ENCODE peak calls at places on chromosome 15, in nine cellular contexts. G, P, C, M, J, W, S, O and N are unnamed samples.

GRCh38 chr15:32851619-32852416 is 134.0 kb downstream of the GREM1 start:
- DNase-seq in G (no peak), P (peak), C (peak), M (no peak), J (no peak), W (no peak), S (no peak), O (no peak), N (no peak)

GRCh38 chr15:67433495-67434099 is 87.3 kb upstream of the C15orf61 start:
- DNase-seq in G (peak), P (no peak), C (peak), M (peak), J (no peak), W (peak), S (peak), O (no peak), N (peak)

GRCh38 chr15:64842099-64842940 is 605 bp downstream of the PLEKHO2 start:
- DNase-seq in G (no peak), P (no peak), C (no peak), M (no peak), J (peak), W (no peak), S (no peak), O (no peak), N (peak)

GRCh38 chr15:35445891-35446290 is 100.1 kb downstream of the DPH6 start:
- DNase-seq in G (no peak), P (no peak), C (no peak), M (no peak), J (no peak), W (no peak), S (no peak), O (no peak), N (no peak)

GRCh38 chr15:100765458-100766224 is 114.0 kb upstream of the ALDH1A3 start:
- DNase-seq in G (no peak), P (no peak), C (no peak), M (no peak), J (peak), W (peak), S (no peak), O (no peak), N (no peak)

GRCh38 chr15:27961801-27962200 is 137.3 kb downstream of the OCA2 start:
- DNase-seq in G (no peak), P (no peak), C (no peak), M (no peak), J (no peak), W (no peak), S (no peak), O (no peak), N (no peak)

GRCh38 chr15:101625169-101625568 is 27.0 kb downstream of the TM2D3 start:
- DNase-seq in G (no peak), P (no peak), C (no peak), M (no peak), J (no peak), W (no peak), S (no peak), O (no peak), N (no peak)

GRCh38 chr15:75167588-75168076 is 34.0 kb upstream of the C15orf39 start:
- DNase-seq in G (no peak), P (no peak), C (peak), M (no peak), J (no peak), W (no peak), S (no peak), O (no peak), N (no peak)

GRCh38 chr15:73941044-73941443 is 14.8 kb downstream of the LOXL1 start:
- DNase-seq in G (no peak), P (peak), C (peak), M (no peak), J (peak), W (no peak), S (no peak), O (no peak), N (no peak)

GRCh38 chr15:68630836-68631235 is 52.0 kb downstream of the CORO2B start:
- DNase-seq in G (no peak), P (no peak), C (no peak), M (no peak), J (no peak), W (no peak), S (no peak), O (no peak), N (no peak)
- TF ChIP-seq CTCF in G (peak), P (no peak), C (peak), M (no peak), J (no peak), W (no peak), S (no peak), O (no peak), N (peak)

DNA sequence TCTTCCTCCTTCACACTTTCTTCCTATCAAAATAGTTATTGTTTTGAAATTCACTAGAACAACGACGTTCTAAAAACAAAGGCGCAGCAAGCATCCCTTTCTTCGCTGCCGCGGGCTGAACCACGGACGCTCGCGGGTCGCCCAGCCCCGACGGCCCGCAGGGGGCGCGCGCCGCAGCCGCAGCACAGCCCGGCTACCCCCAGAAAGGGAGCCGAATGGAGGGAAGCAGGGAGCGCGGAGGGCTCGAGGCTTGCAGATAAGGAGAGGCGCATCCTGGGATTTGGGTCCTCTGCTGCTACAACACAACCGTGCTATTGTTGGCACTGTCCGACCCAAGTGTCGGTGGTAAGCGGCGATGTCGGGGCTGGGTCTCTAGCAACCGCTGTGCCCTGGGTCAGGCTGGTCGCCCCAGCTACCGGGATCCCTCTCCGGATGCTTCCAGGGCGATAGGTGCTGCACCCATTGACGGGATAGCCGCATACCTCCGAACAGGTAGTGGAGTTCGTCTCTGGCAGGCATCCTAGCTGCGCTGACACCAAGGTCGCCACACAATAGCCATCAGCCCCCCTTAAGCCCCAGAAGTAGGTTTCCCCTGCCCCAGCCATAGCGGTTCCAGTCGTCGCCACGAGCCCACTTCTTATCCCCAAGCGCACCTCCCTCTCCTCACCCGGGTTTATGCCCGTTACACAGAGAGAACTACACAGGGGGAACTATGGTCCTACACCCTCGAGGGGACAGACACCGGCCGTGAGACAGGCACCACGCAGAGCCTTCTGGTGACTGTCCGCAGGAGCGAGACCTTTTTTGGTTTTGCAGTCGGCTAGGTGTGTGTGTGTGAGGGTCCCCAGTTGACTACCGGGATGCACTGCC is 6.0 kb downstream of the ONECUT1 start:
- DNase-seq in G (no peak), P (no peak), C (no peak), M (no peak), J (no peak), W (peak), S (peak), O (no peak), N (peak)
- TF ChIP-seq CTCF in G (peak), P (peak), C (peak), M (peak), J (peak), W (peak), S (peak), O (peak), N (peak)

GRCh38 chr15:31852933-31853332 is 177.4 kb upstream of the CHRNA7 start:
- DNase-seq in G (no peak), P (no peak), C (no peak), M (no peak), J (no peak), W (no peak), S (no peak), O (no peak), N (no peak)

GRCh38 chr15:31853370-31853769 is 176.9 kb upstream of the CHRNA7 start:
- DNase-seq in G (no peak), P (no peak), C (no peak), M (no peak), J (no peak), W (no peak), S (no peak), O (no peak), N (no peak)

GRCh38 chr15:31845791-31846190 is 184.5 kb upstream of the CHRNA7 start:
- DNase-seq in G (no peak), P (no peak), C (no peak), M (no peak), J (no peak), W (no peak), S (no peak), O (no peak), N (no peak)

GRCh38 chr15:31847961-31848360 is 182.4 kb upstream of the CHRNA7 start:
- DNase-seq in G (no peak), P (no peak), C (no peak), M (no peak), J (no peak), W (no peak), S (no peak), O (no peak), N (no peak)

DNA sequence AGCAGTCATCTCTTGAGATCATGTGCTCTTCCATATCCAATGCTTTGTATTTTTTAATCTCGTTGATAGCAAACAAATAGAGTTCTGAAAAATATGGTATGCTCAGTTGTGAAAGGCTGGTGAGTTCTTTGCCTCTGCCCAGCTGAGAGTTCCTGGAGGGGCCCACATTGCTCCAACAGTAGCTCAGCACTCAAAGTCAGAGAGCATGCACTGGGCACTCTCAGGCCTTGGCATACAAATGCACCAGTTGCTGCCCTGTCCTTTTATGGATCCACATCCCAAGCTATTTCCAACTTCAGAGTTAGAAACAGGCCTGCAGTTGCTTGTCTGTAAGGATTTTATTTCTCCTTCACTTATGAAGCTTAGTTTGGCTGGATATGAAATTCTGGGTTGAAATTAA is 181.7 kb upstream of the CHRNA7 start:
- DNase-seq in G (no peak), P (no peak), C (no peak), M (no peak), J (no peak), W (no peak), S (no peak), O (no peak), N (no peak)
- TF ChIP-seq CTCF in G (no peak), P (no peak), C (no peak), M (no peak), J (no peak), W (no peak), S (no peak), O (no peak), N (no peak)

GRCh38 chr15:40306908-40307307 is 827 bp downstream of the PLCB2 start:
- DNase-seq in G (no peak), P (no peak), C (no peak), M (no peak), J (no peak), W (no peak), S (no peak), O (no peak), N (no peak)

GRCh38 chr15:40306371-40306770 is 1.4 kb downstream of the PLCB2 start:
- DNase-seq in G (no peak), P (no peak), C (no peak), M (no peak), J (no peak), W (no peak), S (no peak), O (no peak), N (no peak)

GRCh38 chr15:40309344-40309862 is 1.7 kb upstream of the PLCB2 start:
- DNase-seq in G (no peak), P (no peak), C (no peak), M (no peak), J (no peak), W (no peak), S (no peak), O (no peak), N (no peak)

GRCh38 chr15:40308844-40309189 is 1.1 kb upstream of the PLCB2 start:
- DNase-seq in G (no peak), P (no peak), C (no peak), M (no peak), J (no peak), W (no peak), S (peak), O (no peak), N (no peak)

GRCh38 chr15:40307421-40308165 is at the start of gene PLCB2:
- DNase-seq in G (no peak), P (no peak), C (no peak), M (peak), J (no peak), W (peak), S (peak), O (no peak), N (peak)
- TF ChIP-seq CTCF in G (peak), P (peak), C (peak), M (peak), J (no peak), W (no peak), S (no peak), O (peak), N (no peak)

GRCh38 chr15:78907577-78907976 is 34.9 kb downstream of the MORF4L1 start:
- DNase-seq in G (no peak), P (no peak), C (no peak), M (no peak), J (no peak), W (peak), S (no peak), O (no peak), N (peak)
- TF ChIP-seq CTCF in G (peak), P (peak), C (peak), M (peak), J (no peak), W (no peak), S (peak), O (peak), N (peak)

GRCh38 chr15:85149460-85150129 is 167.9 kb downstream of the PDE8A start:
- DNase-seq in G (no peak), P (no peak), C (no peak), M (no peak), J (no peak), W (no peak), S (no peak), O (no peak), N (no peak)
- TF ChIP-seq CTCF in G (no peak), P (no peak), C (no peak), M (no peak), J (no peak), W (no peak), S (no peak), O (no peak), N (no peak)